ENCODE peak calls at places on chromosomes 11 and 22, in six cellular contexts. L, U, J, P, Q and T are unnamed samples.
A peak's percentile ranks its signal among the peaks of the same experiment; 100 is the strongest.

GRCh38 chr11:129625930-129626329 is 189.7 kb upstream of the TMEM45B start:
- DNase-seq in L (no peak), U (no peak), J (no peak), P (no peak), Q (no peak), T (no peak)

GRCh38 chr11:72782081-72782920 is 11.5 kb downstream of the STARD10 start:
- DNase-seq in L (no peak), U (no peak), J (no peak), P (peak; percentile 79), Q (no peak), T (no peak)

GRCh38 chr11:69481393-69481844 is at the start of gene LINC01488:
- DNase-seq in L (no peak), U (no peak), J (peak; percentile 16), P (no peak), Q (no peak), T (no peak)

GRCh38 chr22:17120711-17121234 is 387 bp downstream of the TMEM121B start:
- DNase-seq in L (no peak), U (no peak), J (no peak), P (no peak), Q (no peak), T (no peak)

GRCh38 chr11:1761110-1761856 is 2.4 kb downstream of the CTSD start:
- DNase-seq in L (no peak), U (no peak), J (peak; percentile 32), P (no peak), Q (no peak), T (no peak)

GRCh38 chr11:46315033-46315738 is 32.1 kb upstream of the DGKZ start:
- DNase-seq in L (peak; percentile 72), U (no peak), J (peak; percentile 77), P (peak; percentile 90), Q (no peak), T (peak; percentile 75)

GRCh38 chr22:44192098-44192810 is 11.5 kb downstream of the PARVG start:
- DNase-seq in L (peak; percentile 27), U (no peak), J (no peak), P (peak; percentile 6), Q (no peak), T (no peak)

GRCh38 chr11:33999393-33999792 is 52.1 kb upstream of the CAPRIN1 start:
- DNase-seq in L (no peak), U (no peak), J (no peak), P (no peak), Q (no peak), T (no peak)

GRCh38 chr22:24599514-24599913 is 3.5 kb upstream of the GGT1 start:
- DNase-seq in L (no peak), U (no peak), J (no peak), P (no peak), Q (no peak), T (no peak)

GRCh38 chr22:26995222-26995621 is 337.8 kb downstream of the MIAT start:
- DNase-seq in L (no peak), U (no peak), J (no peak), P (no peak), Q (no peak), T (no peak)

GRCh38 chr22:42318967-42319366 is 48.5 kb upstream of the TCF20 start:
- DNase-seq in L (no peak), U (no peak), J (no peak), P (no peak), Q (no peak), T (no peak)

GRCh38 chr22:49825436-49825835 is 2.2 kb downstream of the BRD1 start:
- DNase-seq in L (no peak), U (no peak), J (no peak), P (no peak), Q (no peak), T (peak; percentile 31)

GRCh38 chr22:39117585-39118191 is 20.6 kb downstream of the APOBEC3H start:
- DNase-seq in L (peak; percentile 46), U (no peak), J (no peak), P (peak; percentile 50), Q (no peak), T (peak; percentile 60)

GRCh38 chr11:109251230-109251629 is 170.8 kb upstream of the C11orf87 start:
- DNase-seq in L (no peak), U (no peak), J (no peak), P (no peak), Q (no peak), T (no peak)

GRCh38 chr11:70000228-70000627 is 77.9 kb upstream of the ANO1 start:
- DNase-seq in L (no peak), U (no peak), J (no peak), P (no peak), Q (no peak), T (no peak)

GRCh38 chr22:37331034-37331428 is 48.7 kb downstream of the CYTH4 start:
- DNase-seq in L (no peak), U (no peak), J (no peak), P (no peak), Q (no peak), T (peak; percentile 44)

GRCh38 chr11:67105964-67106363 is 13.1 kb upstream of the KDM2A start:
- DNase-seq in L (no peak), U (no peak), J (no peak), P (no peak), Q (no peak), T (no peak)

GRCh38 chr11:18457435-18457834 is 1.8 kb downstream of the LDHAL6A start:
- DNase-seq in L (no peak), U (no peak), J (no peak), P (peak; percentile 27), Q (no peak), T (no peak)

GRCh38 chr22:46245515-46245914 is 4.6 kb downstream of the CDPF1 start:
- DNase-seq in L (no peak), U (no peak), J (peak; percentile 74), P (no peak), Q (no peak), T (no peak)

GRCh38 chr11:59891781-59892181 is 13.2 kb downstream of the OOSP3 start:
- DNase-seq in L (no peak), U (no peak), J (no peak), P (no peak), Q (no peak), T (no peak)

GRCh38 chr11:12149672-12150225 is 39.4 kb downstream of the MICAL2 start:
- DNase-seq in L (peak; percentile 49), U (no peak), J (no peak), P (no peak), Q (no peak), T (no peak)

GRCh38 chr11:119905162-119905561 is 176.2 kb upstream of the NECTIN1 start:
- DNase-seq in L (no peak), U (no peak), J (no peak), P (no peak), Q (no peak), T (no peak)

GRCh38 chr11:29389793-29390192 is 627.0 kb downstream of the KCNA4 start:
- DNase-seq in L (no peak), U (no peak), J (no peak), P (no peak), Q (no peak), T (no peak)

GRCh38 chr11:57567210-57567511 is 311 bp downstream of the UBE2L6 start:
- DNase-seq in L (no peak), U (no peak), J (no peak), P (no peak), Q (no peak), T (peak; percentile 6)